ENCODE peak calls at places on chromosomes 1 and 21, in eight cellular contexts. P, O, X, S, B, Y, M and T are unnamed samples.

GRCh38 chr21:44783023-44783696 is 18.5 kb downstream of the UBE2G2 start:
- DNase-seq in P (no peak), O (no peak), X (no peak), S (no peak), B (no peak), Y (no peak), M (no peak), T (no peak)

GRCh38 chr1:33231166-33231565 is 25.1 kb upstream of the ZNF362 start:
- DNase-seq in P (no peak), O (no peak), X (no peak), S (no peak), B (no peak), Y (no peak), M (no peak), T (no peak)

GRCh38 chr1:198278922-198279321 is 122.1 kb downstream of the NEK7 start:
- DNase-seq in P (no peak), O (no peak), X (no peak), S (no peak), B (no peak), Y (no peak), M (no peak), T (no peak)

GRCh38 chr1:240152611-240153297 is 61.1 kb downstream of the FMN2 start:
- DNase-seq in P (no peak), O (peak), X (no peak), S (no peak), B (no peak), Y (no peak), M (no peak), T (no peak)

GRCh38 chr1:15231714-15232201 is 15.3 kb upstream of the FHAD1 start:
- DNase-seq in P (no peak), O (no peak), X (no peak), S (no peak), B (no peak), Y (no peak), M (no peak), T (no peak)

GRCh38 chr1:30748699-30749401 is 8.7 kb downstream of the LAPTM5 start:
- DNase-seq in P (no peak), O (peak), X (no peak), S (no peak), B (no peak), Y (no peak), M (no peak), T (no peak)

GRCh38 chr1:36034692-36035091 is 49.2 kb upstream of the TEKT2 start:
- DNase-seq in P (no peak), O (peak), X (no peak), S (no peak), B (no peak), Y (no peak), M (no peak), T (no peak)

GRCh38 chr1:23103001-23103879 is 65.4 kb downstream of the LUZP1 start:
- DNase-seq in P (no peak), O (peak), X (no peak), S (no peak), B (no peak), Y (no peak), M (no peak), T (no peak)

GRCh38 chr1:229229137-229229720 is 41.7 kb upstream of the RAB4A start:
- DNase-seq in P (peak), O (no peak), X (no peak), S (peak), B (no peak), Y (no peak), M (no peak), T (no peak)

GRCh38 chr1:17259233-17259873 is 10.5 kb downstream of the PADI3 start:
- DNase-seq in P (no peak), O (peak), X (no peak), S (no peak), B (no peak), Y (no peak), M (no peak), T (no peak)

GRCh38 chr1:70436617-70437236 is 25.7 kb downstream of the CTH start:
- DNase-seq in P (no peak), O (peak), X (no peak), S (no peak), B (no peak), Y (no peak), M (no peak), T (no peak)

GRCh38 chr1:16009030-16009460 is 5.0 kb downstream of the SRARP start:
- DNase-seq in P (peak), O (peak), X (peak), S (peak), B (peak), Y (peak), M (peak), T (no peak)

GRCh38 chr1:150221552-150221951 is 14.4 kb downstream of the ANP32E start:
- DNase-seq in P (no peak), O (peak), X (no peak), S (no peak), B (no peak), Y (no peak), M (no peak), T (no peak)

GRCh38 chr1:46487818-46488218 is 1.8 kb upstream of the DMBX1 start:
- DNase-seq in P (no peak), O (peak), X (no peak), S (no peak), B (no peak), Y (no peak), M (no peak), T (no peak)

GRCh38 chr1:106747791-106748190 is 308.7 kb upstream of the PRMT6 start:
- DNase-seq in P (no peak), O (no peak), X (no peak), S (no peak), B (no peak), Y (no peak), M (no peak), T (no peak)

GRCh38 chr1:3787347-3787710 is 9.0 kb downstream of the LRRC47 start:
- DNase-seq in P (no peak), O (no peak), X (no peak), S (no peak), B (no peak), Y (no peak), M (no peak), T (no peak)

GRCh38 chr1:204780682-204781081 is 90.0 kb upstream of the NFASC start:
- DNase-seq in P (no peak), O (no peak), X (no peak), S (no peak), B (no peak), Y (no peak), M (no peak), T (no peak)

GRCh38 chr1:180094705-180095280 is 59.9 kb upstream of the QSOX1 start:
- DNase-seq in P (no peak), O (no peak), X (no peak), S (no peak), B (no peak), Y (no peak), M (no peak), T (no peak)

GRCh38 chr1:156864796-156865195 is 4.1 kb downstream of the NTRK1 start:
- DNase-seq in P (no peak), O (no peak), X (no peak), S (no peak), B (no peak), Y (no peak), M (no peak), T (no peak)

GRCh38 chr1:33576821-33577599 is 104.6 kb downstream of the ZSCAN20 start:
- DNase-seq in P (no peak), O (no peak), X (no peak), S (no peak), B (no peak), Y (no peak), M (no peak), T (no peak)

GRCh38 chr1:198497326-198498220 is 42.9 kb downstream of the ATP6V1G3 start:
- DNase-seq in P (no peak), O (peak), X (peak), S (no peak), B (no peak), Y (no peak), M (no peak), T (no peak)

GRCh38 chr1:154550657-154551056 is 7.8 kb downstream of the UBE2Q1 start:
- DNase-seq in P (no peak), O (no peak), X (no peak), S (no peak), B (no peak), Y (no peak), M (no peak), T (no peak)

GRCh38 chr1:154550070-154550469 is 8.4 kb downstream of the UBE2Q1 start:
- DNase-seq in P (no peak), O (no peak), X (no peak), S (no peak), B (no peak), Y (no peak), M (no peak), T (no peak)

GRCh38 chr1:154551474-154551873 is 7.0 kb downstream of the UBE2Q1 start:
- DNase-seq in P (no peak), O (no peak), X (no peak), S (no peak), B (no peak), Y (no peak), M (no peak), T (no peak)

GRCh38 chr1:154552036-154552435 is 6.4 kb downstream of the UBE2Q1 start:
- DNase-seq in P (no peak), O (no peak), X (no peak), S (no peak), B (no peak), Y (no peak), M (no peak), T (no peak)

DNA sequence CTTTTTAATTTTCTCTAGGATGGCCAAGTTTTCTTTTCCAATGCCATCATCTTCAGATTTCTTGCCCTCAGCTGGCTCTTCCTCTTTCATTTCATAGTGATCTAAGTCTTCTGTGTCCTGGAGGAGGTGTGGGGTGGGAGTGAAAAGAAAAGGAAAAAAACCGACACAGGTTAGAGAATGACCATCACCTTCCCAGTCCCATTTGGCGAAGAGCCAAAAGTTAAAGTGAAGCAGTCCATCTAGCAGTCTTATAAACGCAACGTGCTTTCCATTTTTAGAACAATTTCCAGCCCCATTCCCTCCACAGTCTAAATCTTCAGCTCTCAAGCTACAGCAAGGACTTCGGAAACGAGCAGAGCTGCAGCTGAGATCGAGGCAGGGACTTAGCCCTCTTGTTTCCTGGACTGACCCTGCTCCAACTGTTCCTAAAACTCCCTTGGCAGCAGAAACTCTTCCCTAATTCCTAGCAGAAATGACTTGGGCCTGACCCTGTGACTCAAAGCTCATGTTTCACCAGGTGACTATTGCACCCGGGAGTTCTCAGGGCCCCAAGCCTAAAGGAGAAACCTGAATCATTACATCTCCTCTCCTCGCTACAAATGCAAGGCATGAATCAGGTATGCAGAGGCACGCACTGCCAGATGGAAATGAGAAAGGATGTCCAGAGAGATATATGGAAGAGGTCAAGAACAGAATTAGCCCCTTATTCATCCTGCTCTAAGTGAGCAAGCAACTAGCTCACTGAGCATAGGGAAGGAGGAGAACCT is 5.2 kb downstream of the UBE2Q1 start:
- DNase-seq in P (no peak), O (peak), X (no peak), S (no peak), B (no peak), Y (no peak), M (no peak), T (no peak)
- TF ChIP-seq CTCF in P (no peak), O (no peak), X (no peak), S (no peak), B (no peak), Y (no peak), M (no peak), T (no peak)

GRCh38 chr1:24139846-24140425 is 3.0 kb downstream of the IL22RA1 start:
- DNase-seq in P (no peak), O (no peak), X (no peak), S (no peak), B (no peak), Y (no peak), M (no peak), T (no peak)
- H3K4me3 ChIP-seq in P (no peak), O (no peak), X (no peak), S (no peak), B (no peak), Y (no peak), M (no peak), T (no peak)

DNA sequence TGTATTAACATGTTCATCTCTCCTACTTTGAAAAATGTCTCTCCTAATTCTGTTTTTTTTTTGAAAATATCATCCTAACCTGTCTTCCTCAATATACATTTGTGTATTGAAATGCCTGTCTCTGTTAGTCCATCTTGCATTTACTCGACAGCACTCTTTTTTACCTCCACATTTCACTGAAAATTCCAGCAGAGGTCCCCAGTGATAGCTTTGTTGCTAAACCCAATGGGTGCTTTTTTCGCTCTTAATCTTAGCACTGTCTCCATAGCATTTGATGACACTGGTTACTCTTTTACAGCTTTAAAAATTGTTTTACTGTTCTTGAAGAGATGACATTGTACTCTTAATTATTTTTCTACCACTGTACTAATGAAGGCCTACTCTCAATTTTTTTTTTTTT is 10.8 kb downstream of the OSBPL9 start:
- DNase-seq in P (no peak), O (peak), X (no peak), S (no peak), B (no peak), Y (peak), M (no peak), T (no peak)
- TF ChIP-seq CTCF in P (no peak), O (peak), X (peak), S (no peak), B (no peak), Y (peak), M (no peak), T (peak)

DNA sequence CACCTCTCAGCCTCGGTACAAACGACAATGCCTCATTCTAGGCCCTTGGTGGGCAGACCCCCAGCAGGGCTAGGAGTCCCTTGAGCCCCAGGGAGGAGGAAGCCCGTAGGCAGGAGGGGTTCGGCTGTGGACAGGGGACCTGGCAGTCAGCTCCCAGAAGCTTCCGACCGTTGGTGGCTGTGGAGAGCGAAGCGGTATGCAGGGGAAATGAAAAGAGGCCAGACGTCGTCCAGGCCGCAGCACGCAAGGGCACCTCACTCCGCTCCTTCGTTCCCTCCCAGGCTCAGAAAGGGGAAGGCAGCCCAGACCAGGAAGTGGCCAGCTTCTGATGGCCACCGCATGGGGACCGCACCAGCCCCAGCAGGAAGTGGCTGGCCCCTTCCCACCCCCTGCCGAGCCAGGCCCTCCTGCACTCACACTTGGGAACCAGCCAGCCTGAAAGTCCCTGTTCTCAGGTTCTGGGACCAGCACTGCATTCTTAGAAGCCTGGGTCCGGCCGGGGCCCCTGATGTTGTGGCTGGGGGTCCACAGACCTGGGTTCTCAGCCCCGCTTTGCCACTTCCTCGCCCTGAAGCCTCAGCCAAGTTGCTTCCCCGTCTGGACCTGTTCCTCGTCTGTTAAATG is 103.9 kb upstream of the RUNX3 start:
- DNase-seq in P (peak), O (no peak), X (peak), S (no peak), B (no peak), Y (no peak), M (peak), T (no peak)
- H3K4me3 ChIP-seq in P (no peak), O (no peak), X (no peak), S (no peak), B (no peak), Y (no peak), M (no peak), T (no peak)